ENCODE peak calls at places on chromosomes 5 and 9, in seven cellular contexts. A, P, W, X, M, Q and B are unnamed samples.

GRCh38 chr9:126152622-126153362 is 173.8 kb upstream of the MVB12B start:
- DNase-seq in X (no peak), Q (no peak), A (no peak), M (no peak), P (no peak), W (no peak), B (no peak)

GRCh38 chr5:38441730-38442573 is 114.5 kb downstream of the LIFR start:
- DNase-seq in Q (peak), P (peak), X (peak), W (peak), A (peak), M (peak), B (peak)

GRCh38 chr9:114351932-114352331 is 22.3 kb downstream of the ORM2 start:
- DNase-seq in M (no peak), Q (no peak), W (no peak), P (no peak), A (no peak), X (no peak), B (no peak)

GRCh38 chr9:81814404-81814793 is 113.8 kb upstream of the SPATA31D4 start:
- DNase-seq in P (no peak), A (no peak), W (no peak), Q (no peak), M (no peak), X (no peak), B (no peak)

GRCh38 chr5:143200781-143201398 is 202.6 kb downstream of the NR3C1 start:
- DNase-seq in A (no peak), Q (no peak), P (no peak), M (no peak), X (no peak), W (peak), B (no peak)

GRCh38 chr5:132059043-132059695 is 1.3 kb upstream of the IL3 start:
- DNase-seq in W (no peak), M (no peak), Q (peak), A (no peak), X (no peak), P (peak), B (no peak)

GRCh38 chr9:128390150-128390812 is 19.1 kb downstream of the URM1 start:
- DNase-seq in M (no peak), P (no peak), X (no peak), Q (no peak), W (no peak), A (no peak), B (no peak)

GRCh38 chr9:137619240-137620090 is 660 bp downstream of the EHMT1 start:
- DNase-seq in X (peak), Q (no peak), M (peak), P (peak), W (peak), A (no peak), B (no peak)

GRCh38 chr9:37575921-37576721 is at the start of gene FBXO10:
- DNase-seq in W (peak), X (peak), A (no peak), Q (peak), M (peak), P (peak), B (peak)